ENCODE peak calls at places on chromosome 21, in six cellular contexts. X is sigmoid colon, A is GM23338, N is K562, D is GM12892, E is transverse colon. Z is an unnamed sample.

GRCh38 chr21:23249760-23250159 is 2251.6 kb downstream of the NCAM2 start:
- DNase-seq in D (no peak), A (no peak), N (no peak), E (no peak), X (no peak), Z (no peak)

GRCh38 chr21:46056450-46056903 is 41.4 kb upstream of the COL6A2 start:
- DNase-seq in X (peak), A (peak), E (peak), D (no peak), N (no peak), Z (peak)

GRCh38 chr21:22791986-22792560 is 1793.9 kb downstream of the NCAM2 start:
- DNase-seq in X (no peak), D (no peak), A (peak), N (peak), E (no peak), Z (no peak)

GRCh38 chr21:34938079-34938764 is 110.9 kb downstream of the RUNX1 start:
- DNase-seq in D (no peak), X (no peak), A (no peak), E (no peak), N (no peak), Z (no peak)

GRCh38 chr21:35358008-35358407 is 308.9 kb upstream of the RUNX1 start:
- DNase-seq in N (no peak), E (no peak), A (no peak), X (no peak), D (no peak), Z (no peak)

GRCh38 chr21:45655071-45655470 is 11.5 kb downstream of the PCBP3 start:
- DNase-seq in N (no peak), E (no peak), X (no peak), D (no peak), A (no peak), Z (no peak)

GRCh38 chr21:25735895-25736597 is 1.3 kb downstream of the GABPA start:
- DNase-seq in A (peak), N (no peak), X (no peak), E (no peak), D (no peak), Z (no peak)

GRCh38 chr21:35321322-35322200 is 272.5 kb upstream of the RUNX1 start:
- DNase-seq in N (no peak), A (no peak), E (no peak), D (no peak), X (no peak), Z (no peak)

GRCh38 chr21:45894107-45894810 is 87.3 kb upstream of the COL6A1 start:
- DNase-seq in N (no peak), D (no peak), X (peak), A (no peak), E (peak), Z (no peak)

GRCh38 chr21:41658321-41658720 is 108.5 kb downstream of the RIPK4 start:
- DNase-seq in N (no peak), D (no peak), E (no peak), X (no peak), A (no peak), Z (peak)

GRCh38 chr21:46207006-46207919 is 21.3 kb downstream of the LSS start:
- DNase-seq in A (no peak), X (peak), E (no peak), D (no peak), N (no peak), Z (peak)

GRCh38 chr21:44349847-44350772 is 3.3 kb upstream of the TRPM2 start:
- DNase-seq in E (no peak), A (peak), D (no peak), X (no peak), N (no peak), Z (peak)

GRCh38 chr21:44365967-44366585 is 12.7 kb downstream of the TRPM2 start:
- DNase-seq in N (no peak), D (no peak), X (peak), E (no peak), A (no peak), Z (peak)

GRCh38 chr21:28793043-28793442 is 199.6 kb downstream of the LTN1 start:
- DNase-seq in N (no peak), E (no peak), A (peak), D (no peak), X (no peak), Z (no peak)

GRCh38 chr21:28712396-28712795 is 280.3 kb downstream of the LTN1 start:
- DNase-seq in E (no peak), N (no peak), X (no peak), A (no peak), D (no peak), Z (no peak)

GRCh38 chr21:20591294-20591693 is 406.9 kb upstream of the NCAM2 start:
- DNase-seq in A (no peak), D (no peak), E (no peak), X (no peak), N (no peak), Z (no peak)

GRCh38 chr21:26739189-26739588 is 106.0 kb downstream of the ADAMTS1 start:
- DNase-seq in N (no peak), X (no peak), A (no peak), E (no peak), D (no peak), Z (no peak)

GRCh38 chr21:33834801-33835500 is 80.7 kb downstream of the ATP5PO start:
- DNase-seq in N (no peak), D (no peak), A (no peak), X (no peak), E (no peak), Z (no peak)
- TF ChIP-seq POLR2AphosphoS5 in N (no peak), D (no peak), A (no peak), X (no peak), E (no peak), Z (no peak)

GRCh38 chr21:36964832-36965719 is 1.4 kb downstream of the HLCS start:
- DNase-seq in E (no peak), N (no peak), A (no peak), X (no peak), D (no peak), Z (no peak)

GRCh38 chr21:36959020-36959835 is 7.2 kb downstream of the HLCS start:
- DNase-seq in N (no peak), D (no peak), X (no peak), E (no peak), A (peak), Z (no peak)

GRCh38 chr21:36960676-36961284 is 5.7 kb downstream of the HLCS start:
- DNase-seq in D (no peak), E (no peak), X (no peak), A (no peak), N (no peak), Z (no peak)

GRCh38 chr21:36964398-36964797 is 2.1 kb downstream of the HLCS start:
- DNase-seq in N (no peak), A (no peak), X (no peak), D (no peak), E (no peak), Z (no peak)

GRCh38 chr21:36962098-36962780 is 4.2 kb downstream of the HLCS start:
- DNase-seq in N (no peak), D (no peak), X (no peak), E (no peak), A (no peak), Z (no peak)
- TF ChIP-seq POLR2AphosphoS5 in N (no peak), D (no peak), X (no peak), E (no peak), A (no peak), Z (no peak)

GRCh38 chr21:42974832-42975820 is 764 bp downstream of the PKNOX1 start:
- DNase-seq in E (peak), X (peak), A (peak), D (peak), N (peak), Z (no peak)
- TF ChIP-seq POLR2AphosphoS5 in E (peak), X (peak), A (peak), D (peak), N (no peak), Z (no peak)

DNA sequence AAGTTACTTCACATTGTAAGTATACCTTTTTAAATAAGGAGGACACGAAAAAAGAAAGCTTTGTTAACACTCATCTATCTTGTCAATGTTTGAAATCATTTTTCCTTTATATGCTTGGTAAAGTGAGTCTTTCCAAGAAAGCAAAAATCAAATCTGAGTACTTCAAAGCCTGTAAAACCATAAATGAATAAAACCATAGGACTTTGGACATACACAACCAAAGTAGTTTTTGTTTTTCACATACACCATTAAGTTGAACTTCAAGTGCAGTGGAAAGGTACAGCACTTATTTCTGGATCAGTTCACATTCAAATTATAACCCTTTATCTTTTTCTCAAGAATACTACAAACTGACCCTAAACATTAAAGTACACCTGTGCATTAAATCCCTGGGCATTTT is 10.1 kb upstream of the PSMG1 start:
- DNase-seq in E (no peak), D (no peak), X (no peak), A (no peak), N (no peak), Z (no peak)
- TF ChIP-seq POLR2AphosphoS5 in E (no peak), D (no peak), X (no peak), A (no peak), N (no peak), Z (no peak)